ENCODE peak calls at places on chromosomes 5 and 9, in ten cellular contexts. N, P, T, L, Y, G, K, I, O and F are unnamed samples.

GRCh38 chr9:77856615-77857014 is 175.0 kb downstream of the GNAQ start:
- DNase-seq in I (no peak), P (no peak), T (no peak), O (no peak), L (peak; percentile 47), N (no peak), Y (no peak), G (no peak), K (no peak), F (no peak)

GRCh38 chr9:86082870-86083269 is 16.5 kb downstream of the GOLM1 start:
- DNase-seq in K (no peak), P (no peak), G (no peak), T (no peak), N (no peak), I (no peak), O (no peak), L (no peak), Y (no peak), F (no peak)

GRCh38 chr5:97751556-97751955 is 568.5 kb upstream of the RIOK2 start:
- DNase-seq in K (no peak), P (no peak), I (no peak), L (peak; percentile 10), N (no peak), G (no peak), O (no peak), Y (no peak), T (no peak), F (no peak)

GRCh38 chr5:25850581-25850980 is 1187.8 kb downstream of the CDH9 start:
- DNase-seq in G (no peak), N (no peak), Y (no peak), L (no peak), I (no peak), K (no peak), P (no peak), T (no peak), O (no peak), F (no peak)

GRCh38 chr9:103397868-103398600 is 402.9 kb downstream of the CYLC2 start:
- DNase-seq in N (no peak), L (no peak), T (peak; percentile 53), P (peak; percentile 51), Y (no peak), O (no peak), I (peak; percentile 26), K (no peak), G (no peak), F (no peak)

GRCh38 chr5:67052034-67052433 is 144.6 kb downstream of the CD180 start:
- DNase-seq in T (no peak), K (no peak), I (no peak), G (no peak), O (no peak), P (no peak), N (no peak), L (peak; percentile 28), Y (no peak), F (no peak)

GRCh38 chr5:179152144-179152895 is 92.1 kb downstream of the ZNF354C start:
- DNase-seq in G (no peak), I (no peak), Y (no peak), T (no peak), P (no peak), L (no peak), O (no peak), N (no peak), K (no peak), F (no peak)

GRCh38 chr9:12604154-12604825 is 88.9 kb upstream of the TYRP1 start:
- DNase-seq in N (no peak), O (no peak), L (no peak), Y (peak; percentile 31), T (peak; percentile 32), I (no peak), K (no peak), P (no peak), G (peak; percentile 0), F (no peak)

GRCh38 chr9:104247899-104248460 is 153.9 kb downstream of the SMC2 start:
- DNase-seq in O (no peak), Y (no peak), L (no peak), T (no peak), K (no peak), N (no peak), I (no peak), G (peak; percentile 36), P (no peak), F (no peak)

GRCh38 chr9:121154782-121155181 is 46.9 kb downstream of the RAB14 start:
- DNase-seq in I (no peak), Y (no peak), G (no peak), T (peak; percentile 53), K (no peak), N (no peak), L (peak; percentile 34), O (no peak), P (no peak), F (no peak)

GRCh38 chr5:64347308-64347707 is 158.5 kb upstream of the RGS7BP start:
- DNase-seq in P (no peak), I (no peak), G (no peak), T (no peak), N (no peak), K (no peak), O (no peak), Y (no peak), L (no peak), F (no peak)
- TF ChIP-seq CTCF in P (no peak), I (no peak), G (no peak), T (no peak), N (no peak), K (no peak), O (no peak), Y (no peak), L (no peak), F (no peak)

GRCh38 chr9:128253991-128254346 is 21.8 kb downstream of the GOLGA2 start:
- DNase-seq in Y (no peak), I (no peak), G (no peak), N (no peak), T (no peak), O (no peak), L (no peak), P (no peak), K (no peak), F (no peak)

GRCh38 chr9:128250839-128251558 is 24.8 kb downstream of the GOLGA2 start:
- DNase-seq in K (no peak), G (no peak), L (no peak), T (no peak), Y (no peak), O (no peak), N (no peak), P (no peak), I (no peak), F (no peak)

GRCh38 chr9:128251701-128252100 is 24.1 kb downstream of the GOLGA2 start:
- DNase-seq in O (no peak), N (no peak), G (peak; percentile 16), T (no peak), I (no peak), Y (peak; percentile 37), K (no peak), L (no peak), P (no peak), F (no peak)

GRCh38 chr9:128253140-128253990 is 22.4 kb downstream of the GOLGA2 start:
- DNase-seq in K (no peak), O (no peak), G (no peak), Y (no peak), L (no peak), P (no peak), T (no peak), N (no peak), I (no peak), F (no peak)

GRCh38 chr9:128252317-128253139 is 23.3 kb downstream of the GOLGA2 start:
- DNase-seq in I (no peak), L (no peak), P (no peak), O (no peak), K (no peak), T (no peak), Y (no peak), N (no peak), G (no peak), F (no peak)
- TF ChIP-seq CTCF in I (no peak), L (no peak), P (no peak), O (no peak), K (no peak), T (no peak), Y (no peak), N (no peak), G (no peak), F (no peak)

GRCh38 chr5:157026789-157027424 is 32.0 kb downstream of the HAVCR1 start:
- DNase-seq in T (no peak), I (no peak), Y (no peak), O (no peak), K (no peak), N (no peak), P (no peak), L (no peak), G (no peak), F (no peak)
- TF ChIP-seq CTCF in T (peak; percentile 81), I (peak; percentile 67), Y (no peak), O (peak; percentile 59), K (no peak), N (no peak), P (no peak), L (no peak), G (peak; percentile 49), F (peak; percentile 51)

GRCh38 chr9:98572054-98572627 is 136.6 kb downstream of the GABBR2 start:
- DNase-seq in T (no peak), I (no peak), O (no peak), N (no peak), L (peak; percentile 36), K (no peak), G (no peak), P (no peak), Y (no peak), F (no peak)

GRCh38 chr9:98571643-98572042 is 137.1 kb downstream of the GABBR2 start:
- DNase-seq in P (no peak), Y (no peak), G (no peak), I (no peak), T (no peak), N (no peak), O (no peak), L (no peak), K (no peak), F (no peak)

GRCh38 chr9:98572796-98573195 is 135.9 kb downstream of the GABBR2 start:
- DNase-seq in I (no peak), K (no peak), Y (no peak), P (no peak), T (no peak), N (no peak), O (no peak), G (no peak), L (no peak), F (no peak)

GRCh38 chr9:98575379-98576346 is 133.1 kb downstream of the GABBR2 start:
- DNase-seq in L (peak; percentile 88), O (no peak), G (peak; percentile 77), K (no peak), Y (peak; percentile 65), N (no peak), I (peak; percentile 60), P (no peak), T (peak; percentile 76), F (no peak)

DNA sequence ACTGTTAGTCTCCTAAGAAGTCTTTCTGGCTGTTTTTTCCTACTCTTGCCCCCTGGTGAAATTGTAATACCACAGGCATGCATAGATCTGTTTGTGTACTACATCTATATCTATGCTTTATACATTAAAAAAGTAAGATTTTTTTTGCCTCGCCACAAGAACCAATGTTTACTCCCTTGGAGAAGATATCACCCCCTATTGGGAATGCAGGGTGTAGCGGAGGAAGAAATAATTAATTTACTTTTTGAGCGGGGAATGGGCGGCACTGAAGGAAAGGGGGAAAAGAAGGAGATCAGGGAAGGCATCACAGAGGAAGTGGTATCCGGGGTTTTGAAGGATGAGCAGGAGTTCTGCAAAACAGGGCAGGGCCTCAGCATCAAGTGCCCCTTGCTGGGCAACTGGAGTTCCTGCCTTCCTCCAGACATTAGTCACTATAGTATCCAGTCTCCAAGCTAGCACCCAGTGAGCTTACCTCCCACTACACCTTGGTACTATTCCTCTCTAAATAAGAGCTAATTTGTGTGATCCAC is 134.9 kb downstream of the GABBR2 start:
- DNase-seq in T (no peak), L (no peak), Y (no peak), N (no peak), I (no peak), G (no peak), O (no peak), P (no peak), K (no peak), F (no peak)
- TF ChIP-seq CTCF in T (no peak), L (peak; percentile 12), Y (no peak), N (no peak), I (no peak), G (no peak), O (no peak), P (no peak), K (no peak), F (no peak)